ENCODE peak calls at places on chromosomes 12 and 14, in nine cellular contexts. O, Z, F, S, E, Q, R, P and C are unnamed samples.

GRCh38 chr12:130686511-130686981 is 29.6 kb downstream of the RIMBP2 start:
- DNase-seq in Q (no peak), S (no peak), F (no peak), O (no peak), P (no peak), Z (no peak), R (no peak), E (no peak), C (no peak)

GRCh38 chr12:14573118-14573517 is 5.4 kb upstream of the PLBD1 start:
- DNase-seq in P (no peak), S (no peak), Q (no peak), R (no peak), E (no peak), F (no peak), Z (no peak), O (no peak), C (no peak)

GRCh38 chr14:100972134-100972905 is 68.8 kb upstream of the RTL1 start:
- DNase-seq in S (no peak), P (no peak), R (no peak), O (no peak), Z (no peak), F (no peak), Q (peak; percentile 45), E (no peak), C (no peak)

GRCh38 chr12:2335109-2335508 is 282.3 kb downstream of the CACNA1C start:
- DNase-seq in O (no peak), R (no peak), F (no peak), Q (no peak), E (no peak), S (no peak), P (no peak), Z (no peak), C (no peak)

GRCh38 chr14:103362780-103363179 is 22.4 kb upstream of the MARK3 start:
- DNase-seq in Z (no peak), E (no peak), S (no peak), Q (peak; percentile 62), O (no peak), F (no peak), R (peak; percentile 78), P (no peak), C (peak; percentile 57)

GRCh38 chr14:59919582-59920377 is at the start of gene LRRC9:
- DNase-seq in F (peak; percentile 91), P (peak; percentile 26), O (no peak), E (peak; percentile 20), S (no peak), R (no peak), Q (no peak), Z (peak; percentile 53), C (no peak)

GRCh38 chr14:31275731-31276130 is 68.1 kb upstream of the HECTD1 start:
- DNase-seq in O (no peak), Z (no peak), F (no peak), E (no peak), P (no peak), S (no peak), Q (no peak), R (no peak), C (peak; percentile 11)

GRCh38 chr12:88063375-88063774 is 34.2 kb upstream of the C12orf50 start:
- DNase-seq in P (no peak), E (no peak), F (no peak), R (no peak), O (no peak), S (no peak), Z (no peak), Q (peak; percentile 39), C (no peak)

GRCh38 chr14:75380656-75381055 is 47.2 kb upstream of the JDP2 start:
- DNase-seq in R (no peak), P (no peak), S (no peak), Q (no peak), E (no peak), O (no peak), F (no peak), Z (no peak), C (no peak)

GRCh38 chr12:115158816-115159215 is 474.8 kb upstream of the TBX3 start:
- DNase-seq in F (no peak), O (no peak), E (no peak), R (peak; percentile 17), Q (no peak), P (no peak), S (no peak), Z (no peak), C (no peak)

GRCh38 chr12:9848899-9849298 is 20.3 kb downstream of the CLEC2B start:
- DNase-seq in R (no peak), Z (no peak), F (no peak), S (no peak), E (no peak), P (no peak), O (no peak), Q (no peak), C (no peak)

GRCh38 chr12:96061864-96062453 is 26.6 kb upstream of the LTA4H start:
- DNase-seq in Q (peak; percentile 82), E (peak; percentile 75), O (peak; percentile 24), F (peak; percentile 73), Z (peak; percentile 74), R (peak; percentile 79), P (peak; percentile 61), S (no peak), C (peak; percentile 88)

GRCh38 chr12:49461221-49461620 is 77.6 kb upstream of the KCNH3 start:
- DNase-seq in P (no peak), R (no peak), E (no peak), Z (no peak), S (no peak), F (no peak), O (no peak), Q (no peak), C (no peak)